ENCODE peak calls at places on chromosomes 11 and 22, in ten cellular contexts. Y is iris pigment epithelial cell; R is mesendoderm; T is activated CD4-positive, alpha-beta T cell treated with anti-CD3 and anti-CD28 coated beads for 24 hours; X is NCI-H748 treated with DMSO at 0.1 percent for 48 hours; M is non-pigmented ciliary epithelial cell; Q is DMS79 treated with DMSO at 0.1 percent for 48 hours; G is HCT116; Z is stimulated activated CD8-positive, alpha-beta memory T cell treated with anti-CD3 and anti-CD28 coated beads, Interleukin-4, amount 100 ng/mL, for 4 hours; O is AG09319. H is an unnamed sample.

GRCh38 chr11:65981101-65981740 is 19.7 kb downstream of the SART1 start:
- DNase-seq in Z (no peak), O (no peak), Y (no peak), Q (no peak), G (no peak), X (no peak), R (no peak), T (no peak), M (no peak), H (no peak)

GRCh38 chr22:21450858-21451331 is 16.3 kb upstream of the TMEM191C start:
- DNase-seq in R (no peak), Q (no peak), G (no peak), T (no peak), Y (no peak), O (no peak), X (no peak), M (no peak), Z (no peak), H (peak; percentile 58)

GRCh38 chr11:58628446-58628845 is 6.0 kb downstream of the CNTF start:
- DNase-seq in Z (no peak), X (no peak), Q (no peak), R (no peak), O (no peak), G (no peak), Y (peak; percentile 53), M (no peak), T (no peak), H (no peak)

GRCh38 chr11:88553204-88553603 is 215.7 kb upstream of the CTSC start:
- DNase-seq in O (no peak), Z (no peak), G (no peak), X (no peak), T (no peak), R (no peak), Y (no peak), Q (no peak), M (no peak), H (no peak)

GRCh38 chr22:20164863-20165262 is 14.0 kb upstream of the CCDC188 start:
- DNase-seq in Q (no peak), Y (no peak), R (no peak), O (no peak), G (no peak), X (no peak), Z (no peak), M (no peak), T (no peak), H (no peak)

GRCh38 chr22:46914481-46914880 is 152.0 kb downstream of the TBC1D22A start:
- DNase-seq in G (no peak), Q (no peak), Y (no peak), Z (no peak), T (no peak), R (no peak), X (no peak), O (no peak), M (no peak), H (no peak)

GRCh38 chr11:83070878-83071640 is 638 bp downstream of the RAB30 start:
- DNase-seq in X (no peak), T (peak; percentile 7), G (no peak), Q (peak; percentile 76), Z (no peak), O (no peak), Y (no peak), M (no peak), R (peak; percentile 29), H (peak; percentile 75)

GRCh38 chr11:46129133-46129532 is 7.9 kb upstream of the PHF21A start:
- DNase-seq in O (no peak), T (no peak), M (no peak), Q (no peak), G (no peak), Y (no peak), X (no peak), R (no peak), Z (no peak), H (no peak)

GRCh38 chr11:45662665-45663485 is 2.5 kb downstream of the CHST1 start:
- DNase-seq in M (peak; percentile 71), T (peak; percentile 7), R (peak; percentile 85), Z (no peak), Q (peak; percentile 31), X (no peak), G (no peak), O (peak; percentile 53), Y (peak; percentile 94), H (peak; percentile 83)

GRCh38 chr22:39178206-39179111 is 26.0 kb upstream of the CBX7 start:
- DNase-seq in G (no peak), M (no peak), T (no peak), Z (no peak), O (no peak), Y (peak; percentile 83), Q (no peak), R (no peak), X (no peak), H (no peak)

GRCh38 chr11:68550485-68550817 is 89.9 kb downstream of the PPP6R3 start:
- DNase-seq in X (no peak), Q (no peak), M (no peak), Z (no peak), G (no peak), R (no peak), T (no peak), O (no peak), Y (peak; percentile 64), H (no peak)

GRCh38 chr11:122486793-122487495 is 168.6 kb upstream of the UBASH3B start:
- DNase-seq in O (no peak), Y (no peak), R (peak; percentile 81), G (peak; percentile 6), Q (no peak), Z (no peak), X (no peak), T (no peak), M (no peak), H (peak; percentile 12)

GRCh38 chr11:66725646-66726045 is 3.4 kb downstream of the SPTBN2 start:
- DNase-seq in Q (no peak), Y (peak; percentile 28), M (peak; percentile 26), G (no peak), O (no peak), Z (no peak), R (peak; percentile 58), T (no peak), X (no peak), H (peak; percentile 60)

GRCh38 chr11:6635082-6635932 is 16.1 kb upstream of the TPP1 start:
- DNase-seq in G (no peak), O (no peak), Y (no peak), Q (no peak), Z (no peak), T (no peak), R (no peak), X (no peak), M (no peak), H (peak; percentile 77)

GRCh38 chr22:46146329-46146728 is 4.0 kb upstream of the PPARA start:
- DNase-seq in T (no peak), R (no peak), O (no peak), Y (no peak), X (no peak), Z (no peak), G (no peak), Q (no peak), M (no peak), H (no peak)

GRCh38 chr11:84558085-84558905 is 1068.8 kb downstream of the DLG2 start:
- DNase-seq in T (no peak), Q (peak; percentile 2), X (no peak), Z (no peak), Y (peak; percentile 61), M (no peak), O (peak; percentile 12), G (peak; percentile 18), R (peak; percentile 74), H (peak; percentile 70)

GRCh38 chr11:83681944-83682644 is 395.9 kb upstream of the CCDC90B start:
- DNase-seq in Y (no peak), Q (no peak), T (no peak), O (no peak), X (no peak), Z (no peak), M (no peak), R (no peak), G (no peak), H (no peak)

GRCh38 chr11:2698386-2699184 is 1.2 kb downstream of the KCNQ1OT1 start:
- DNase-seq in O (no peak), M (no peak), T (no peak), X (no peak), R (no peak), Y (no peak), Z (no peak), G (no peak), Q (no peak), H (no peak)

GRCh38 chr22:50293441-50294318 is 13.8 kb downstream of the PLXNB2 start:
- DNase-seq in M (no peak), O (no peak), Z (no peak), X (no peak), T (no peak), G (no peak), R (peak; percentile 85), Q (no peak), Y (peak; percentile 69), H (peak; percentile 90)

GRCh38 chr11:26150046-26150445 is 181.9 kb upstream of the ANO3 start:
- DNase-seq in T (no peak), G (no peak), R (no peak), Q (no peak), O (no peak), X (no peak), Z (no peak), Y (no peak), M (no peak), H (no peak)

GRCh38 chr11:75342231-75342918 is 9.1 kb downstream of the ARRB1 start:
- DNase-seq in X (no peak), R (no peak), Q (peak; percentile 83), T (no peak), Z (no peak), G (no peak), Y (no peak), M (no peak), O (no peak), H (peak; percentile 61)

H was measured in left kidney.